ENCODE peak calls at places on chromosomes 1 and 21, in five cellular contexts. D is lower lobe of right lung, W is OCI-LY7, L is nephron progenitor cell, B is H9. Q is an unnamed sample.

GRCh38 chr1:910881-911721 is 12.6 kb upstream of the SAMD11 start:
- DNase-seq in D (no peak), W (no peak), L (no peak), B (no peak), Q (peak; percentile 74)

GRCh38 chr21:35298757-35299156 is 249.7 kb upstream of the RUNX1 start:
- DNase-seq in D (no peak), W (no peak), L (no peak), B (no peak), Q (peak; percentile 1)

GRCh38 chr1:176996455-176997090 is 167.9 kb downstream of the ASTN1 start:
- DNase-seq in D (no peak), W (no peak), L (peak; percentile 37), B (peak; percentile 57), Q (no peak)

GRCh38 chr1:194929376-194929775 is 1678.9 kb downstream of the KCNT2 start:
- DNase-seq in D (no peak), W (no peak), L (no peak), B (no peak), Q (peak; percentile 3)

GRCh38 chr1:223713546-223714420 is 1.4 kb downstream of the CAPN2 start:
- DNase-seq in D (no peak), W (no peak), L (no peak), B (no peak), Q (peak; percentile 37)

GRCh38 chr1:58432813-58433668 is 113.5 kb downstream of the OMA1 start:
- DNase-seq in D (no peak), W (no peak), L (peak; percentile 76), B (peak; percentile 88), Q (peak; percentile 91)

GRCh38 chr1:215076312-215076711 is 6.2 kb upstream of the KCNK2 start:
- DNase-seq in D (no peak), W (peak; percentile 1), L (peak; percentile 10), B (peak; percentile 66), Q (peak; percentile 38)

GRCh38 chr1:91523462-91523861 is 22.8 kb downstream of the CDC7 start:
- DNase-seq in D (no peak), W (no peak), L (no peak), B (no peak), Q (peak; percentile 22)

GRCh38 chr1:21084111-21084510 is 92.6 kb downstream of the EIF4G3 start:
- DNase-seq in D (no peak), W (no peak), L (no peak), B (no peak), Q (no peak)

GRCh38 chr1:224737353-224737727 is 121.2 kb downstream of the CNIH3 start:
- DNase-seq in D (no peak), W (no peak), L (no peak), B (no peak), Q (no peak)

GRCh38 chr1:209428241-209428921 is 155.1 kb upstream of the CAMK1G start:
- DNase-seq in D (no peak), W (no peak), L (no peak), B (peak; percentile 95), Q (no peak)

GRCh38 chr1:62989497-62989896 is 205.6 kb downstream of the ATG4C start:
- DNase-seq in D (no peak), W (no peak), L (no peak), B (no peak), Q (no peak)

GRCh38 chr1:84488107-84488506 is 9.0 kb downstream of the RPF1 start:
- DNase-seq in D (no peak), W (no peak), L (no peak), B (no peak), Q (no peak)

GRCh38 chr1:4634793-4635406 is 19.5 kb upstream of the AJAP1 start:
- DNase-seq in D (no peak), W (no peak), L (no peak), B (no peak), Q (no peak)

GRCh38 chr21:44428281-44428942 is 26.9 kb upstream of the LRRC3 start:
- DNase-seq in D (peak; percentile 54), W (peak; percentile 86), L (no peak), B (peak; percentile 88), Q (peak; percentile 38)

GRCh38 chr1:93738926-93739325 is 57.3 kb upstream of the BCAR3 start:
- DNase-seq in D (no peak), W (no peak), L (no peak), B (no peak), Q (no peak)

GRCh38 chr21:45562965-45563364 is 20.7 kb upstream of the SLC19A1 start:
- DNase-seq in D (peak; percentile 49), W (no peak), L (no peak), B (peak; percentile 9), Q (no peak)

Q was measured in GM23248.